ENCODE peak calls at places on chromosomes 5 and 9, in eight cellular contexts. L, B, Q, V, I, P, A and U are unnamed samples.

GRCh38 chr5:148542812-148543211 is 111.5 kb downstream of the HTR4 start:
- DNase-seq in I (peak; percentile 2), Q (peak; percentile 3), L (no peak), P (peak; percentile 12), B (no peak), A (no peak), V (no peak), U (no peak)

GRCh38 chr5:106269252-106269843 is 1401.4 kb downstream of the EFNA5 start:
- DNase-seq in I (peak; percentile 35), P (peak; percentile 25), V (no peak), L (peak; percentile 11), A (no peak), B (no peak), Q (peak; percentile 65), U (no peak)

GRCh38 chr9:136808781-136809158 is 1.0 kb downstream of the RABL6 start:
- DNase-seq in B (no peak), I (peak; percentile 58), A (peak; percentile 5), L (peak; percentile 43), Q (peak; percentile 48), P (peak; percentile 40), V (no peak), U (no peak)

GRCh38 chr9:93112116-93112863 is 16.3 kb downstream of the CARD19 start:
- DNase-seq in L (no peak), B (peak; percentile 13), V (peak; percentile 19), I (no peak), P (no peak), A (peak; percentile 54), Q (no peak), U (peak; percentile 69)

GRCh38 chr9:91419222-91420191 is 4.1 kb downstream of the NFIL3 start:
- DNase-seq in B (peak; percentile 71), A (peak; percentile 72), L (no peak), I (peak; percentile 96), V (no peak), Q (peak; percentile 99), P (peak; percentile 93), U (no peak)

GRCh38 chr9:93910598-93910997 is 44.6 kb downstream of the BARX1 start:
- DNase-seq in B (no peak), P (no peak), Q (no peak), I (no peak), L (peak; percentile 22), V (no peak), A (peak; percentile 20), U (no peak)

GRCh38 chr9:14752271-14752670 is 29.7 kb upstream of the CER1 start:
- DNase-seq in V (no peak), Q (no peak), P (no peak), I (peak; percentile 43), A (no peak), B (no peak), L (no peak), U (no peak)

GRCh38 chr5:151047814-151048425 is 27.5 kb downstream of the GPX3 start:
- DNase-seq in Q (peak; percentile 41), L (peak; percentile 56), B (peak; percentile 42), A (no peak), I (peak; percentile 38), V (no peak), P (no peak), U (no peak)

GRCh38 chr9:77290373-77290772 is 113.0 kb downstream of the VPS13A start:
- DNase-seq in L (no peak), P (no peak), I (peak; percentile 15), V (no peak), Q (no peak), B (no peak), A (no peak), U (no peak)

GRCh38 chr5:119327018-119327417 is 28.8 kb upstream of the TNFAIP8 start:
- DNase-seq in B (no peak), P (no peak), V (no peak), I (no peak), A (no peak), Q (no peak), L (no peak), U (no peak)

GRCh38 chr5:119274024-119274766 is 81.6 kb upstream of the TNFAIP8 start:
- DNase-seq in Q (no peak), V (no peak), A (no peak), I (no peak), P (peak; percentile 16), L (no peak), B (no peak), U (no peak)

GRCh38 chr9:16335788-16336580 is 534.5 kb downstream of the BNC2 start:
- DNase-seq in Q (peak; percentile 99), A (no peak), V (peak; percentile 82), L (no peak), I (peak; percentile 99), P (peak; percentile 100), B (peak; percentile 76), U (peak; percentile 88)

GRCh38 chr9:109705515-109705914 is 74.5 kb upstream of the PALM2AKAP2 start:
- DNase-seq in I (peak; percentile 42), B (no peak), P (peak; percentile 38), Q (peak; percentile 53), L (peak; percentile 31), A (no peak), V (no peak), U (no peak)

GRCh38 chr5:150322202-150322601 is 19.5 kb upstream of the ARSI start:
- DNase-seq in V (no peak), I (no peak), Q (peak; percentile 60), P (peak; percentile 75), L (no peak), B (no peak), A (no peak), U (no peak)

GRCh38 chr5:112940670-112941069 is 18.6 kb upstream of the REEP5 start:
- DNase-seq in I (no peak), P (no peak), A (no peak), V (no peak), B (no peak), L (no peak), Q (no peak), U (no peak)

GRCh38 chr9:126125577-126125976 is 201.1 kb upstream of the MVB12B start:
- DNase-seq in P (no peak), B (no peak), L (no peak), I (peak; percentile 16), Q (no peak), V (peak; percentile 33), A (no peak), U (peak; percentile 38)

GRCh38 chr9:134930404-134930803 is 12.7 kb upstream of the FCN1 start:
- DNase-seq in P (no peak), V (no peak), Q (no peak), B (no peak), L (no peak), I (no peak), A (no peak), U (no peak)

GRCh38 chr9:121197135-121197534 is 4.5 kb downstream of the RAB14 start:
- DNase-seq in B (no peak), L (no peak), Q (no peak), A (no peak), P (no peak), I (no peak), V (no peak), U (no peak)
- TF ChIP-seq CTCF in B (no peak), L (no peak), Q (no peak), A (no peak), P (peak; percentile 8), I (no peak), V (no peak), U (no peak)

GRCh38 chr5:96742519-96742918 is 65.2 kb downstream of the ERAP1 start:
- DNase-seq in B (no peak), I (no peak), V (no peak), L (no peak), A (no peak), P (no peak), Q (no peak), U (no peak)
- H3K27ac ChIP-seq in B (no peak overlapping the region), I (peak overlapping the region; percentile 16), V (no peak overlapping the region), L (no peak overlapping the region), A (peak overlapping the region; percentile 27), P (no peak overlapping the region), Q (no peak overlapping the region), U (no peak overlapping the region)

GRCh38 chr9:121023064-121023463 is 27.0 kb downstream of the C5 start:
- DNase-seq in P (peak; percentile 4), I (peak; percentile 14), V (no peak), B (no peak), L (no peak), A (no peak), Q (no peak), U (no peak)
- TF ChIP-seq CTCF in P (no peak), I (peak; percentile 23), V (no peak), B (no peak), L (no peak), A (no peak), Q (no peak), U (no peak)

GRCh38 chr5:173612948-173613347 is 3.5 kb downstream of the BOD1 start:
- DNase-seq in A (no peak), Q (peak; percentile 36), P (no peak), I (peak; percentile 57), B (no peak), L (no peak), V (no peak), U (no peak)
- H3K27ac ChIP-seq in A (no peak overlapping the region), Q (no peak overlapping the region), P (no peak overlapping the region), I (no peak overlapping the region), B (no peak overlapping the region), L (no peak overlapping the region), V (no peak overlapping the region), U (no peak overlapping the region)

GRCh38 chr5:123452401-123452800 is 29.2 kb upstream of the CEP120 start:
- DNase-seq in L (no peak), V (no peak), A (no peak), P (no peak), I (no peak), B (no peak), Q (no peak), U (no peak)

GRCh38 chr5:123456242-123456641 is 33.0 kb upstream of the CEP120 start:
- DNase-seq in L (no peak), V (no peak), P (no peak), A (no peak), I (no peak), B (no peak), Q (no peak), U (no peak)

GRCh38 chr5:123454236-123454911 is 31.2 kb upstream of the CEP120 start:
- DNase-seq in Q (peak; percentile 35), I (peak; percentile 36), V (no peak), P (no peak), A (no peak), L (no peak), B (no peak), U (no peak)

GRCh38 chr5:123455095-123455494 is 31.9 kb upstream of the CEP120 start:
- DNase-seq in I (no peak), B (no peak), A (no peak), L (peak; percentile 42), Q (no peak), V (no peak), P (no peak), U (no peak)

DNA sequence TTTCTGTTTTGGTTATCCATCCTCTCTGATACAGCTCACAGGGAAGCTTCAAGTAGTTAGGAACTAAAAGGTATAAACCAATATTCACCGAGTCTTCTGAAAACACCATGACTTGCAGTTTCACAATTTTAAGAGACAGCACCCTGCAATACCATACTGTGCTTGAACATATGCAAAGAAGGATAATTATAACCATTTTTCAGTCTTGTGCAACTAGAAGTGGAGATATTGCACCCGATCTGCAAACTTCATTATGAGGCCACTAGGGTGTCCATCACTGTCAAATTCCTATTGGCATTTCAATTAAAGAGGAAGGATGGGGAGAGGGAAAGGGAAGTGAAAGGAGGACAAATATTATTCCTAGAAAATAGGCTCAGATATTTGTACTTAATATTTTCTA is 32.4 kb upstream of the CEP120 start:
- DNase-seq in V (no peak), I (no peak), P (no peak), A (no peak), B (no peak), Q (no peak), L (no peak), U (no peak)
- TF ChIP-seq CTCF in V (no peak), I (no peak), P (no peak), A (no peak), B (no peak), Q (no peak), L (peak; percentile 39), U (no peak)